ENCODE peak calls at places on chromosomes 5 and 9, in six cellular contexts. H is MM.1S; N is CD8-positive, alpha-beta T cell; R is H1; F is GM23248; Q is left ventricle myocardium inferior. D is an unnamed sample.

GRCh38 chr9:71253021-71253420 is 131.6 kb upstream of the TRPM3 start:
- DNase-seq in R (no peak), H (no peak), N (no peak), F (peak; percentile 4), Q (no peak), D (no peak)

GRCh38 chr9:135223831-135224230 is 136.4 kb downstream of the OLFM1 start:
- DNase-seq in H (no peak), Q (no peak), R (no peak), F (no peak), N (no peak), D (no peak)

GRCh38 chr5:133527311-133527710 is 85.0 kb downstream of the FSTL4 start:
- DNase-seq in N (no peak), F (peak; percentile 16), R (no peak), H (no peak), Q (no peak), D (no peak)

GRCh38 chr9:94717656-94718225 is 8.8 kb upstream of the AOPEP start:
- DNase-seq in R (no peak), N (no peak), H (no peak), F (peak; percentile 70), Q (no peak), D (peak; percentile 28)

GRCh38 chr5:51990661-51991180 is 607.5 kb downstream of the ISL1 start:
- DNase-seq in H (no peak), Q (no peak), F (no peak), N (no peak), R (no peak), D (no peak)

GRCh38 chr9:103798620-103799019 is 295.5 kb upstream of the SMC2 start:
- DNase-seq in R (no peak), N (no peak), F (peak; percentile 6), H (peak; percentile 81), Q (no peak), D (no peak)

GRCh38 chr5:150429410-150429873 is 16.7 kb upstream of the CD74 start:
- DNase-seq in R (no peak), H (no peak), F (no peak), N (no peak), Q (no peak), D (no peak)

GRCh38 chr5:4384649-4385048 is 755.5 kb upstream of the ADAMTS16 start:
- DNase-seq in H (no peak), R (no peak), N (no peak), Q (no peak), F (no peak), D (no peak)

GRCh38 chr9:94913550-94913949 is 187.1 kb downstream of the AOPEP start:
- DNase-seq in N (no peak), H (no peak), Q (no peak), F (no peak), R (no peak), D (no peak)

GRCh38 chr9:122234022-122234748 is 5.4 kb upstream of the LHX6 start:
- DNase-seq in F (no peak), Q (no peak), R (no peak), N (no peak), H (no peak), D (no peak)

GRCh38 chr5:29561564-29561963 is 1631.9 kb upstream of the CDH6 start:
- DNase-seq in Q (no peak), F (no peak), N (no peak), H (no peak), R (no peak), D (no peak)

GRCh38 chr5:112718344-112718743 is 19.3 kb upstream of the APC start:
- DNase-seq in H (no peak), Q (no peak), N (no peak), F (no peak), R (no peak), D (no peak)

GRCh38 chr9:14314424-14314928 is 535 bp upstream of the NFIB start:
- DNase-seq in R (no peak), N (no peak), F (peak; percentile 84), Q (peak; percentile 83), H (peak; percentile 18), D (peak; percentile 100)

GRCh38 chr9:129283290-129283691 is 105.2 kb upstream of the IER5L start:
- DNase-seq in R (no peak), H (no peak), Q (no peak), F (no peak), N (no peak), D (no peak)

GRCh38 chr5:134692722-134693121 is 44.1 kb downstream of the SEC24A start:
- DNase-seq in H (no peak), Q (no peak), F (no peak), N (no peak), R (no peak), D (no peak)

GRCh38 chr5:107831612-107832395 is 161.1 kb upstream of the EFNA5 start:
- DNase-seq in H (no peak), Q (no peak), R (no peak), F (peak; percentile 96), N (no peak), D (peak; percentile 70)

GRCh38 chr5:132176987-132177386 is 50.7 kb downstream of the P4HA2 start:
- DNase-seq in F (peak; percentile 28), H (peak; percentile 21), R (no peak), Q (no peak), N (no peak), D (no peak)

GRCh38 chr9:131635285-131635684 is 90.0 kb downstream of the PRRT1B start:
- DNase-seq in R (peak; percentile 39), H (no peak), N (peak; percentile 57), Q (peak; percentile 77), F (peak; percentile 98), D (peak; percentile 91)

GRCh38 chr9:21381752-21382339 is 3.4 kb downstream of the IFNA2 start:
- DNase-seq in Q (no peak), N (no peak), R (no peak), H (peak; percentile 28), F (no peak), D (no peak)

DNA sequence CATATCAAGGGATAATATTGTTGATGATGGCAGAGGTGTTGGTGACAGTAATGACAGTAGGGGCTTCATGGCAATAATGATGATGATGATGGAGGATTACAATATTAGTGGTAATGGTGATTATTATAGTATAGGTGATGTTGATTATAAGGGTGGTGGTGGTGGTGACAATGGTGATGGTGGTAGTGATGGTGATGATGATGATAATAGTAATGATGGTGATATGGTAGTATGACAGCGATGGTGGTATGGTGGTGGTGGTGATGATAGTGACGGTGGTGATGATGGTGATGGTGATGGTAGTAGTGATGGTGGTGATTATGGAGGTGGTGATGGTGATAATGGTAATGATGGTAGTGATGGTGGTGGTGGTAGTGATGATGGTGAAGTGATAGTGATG is 13.6 kb downstream of the KCNIP1 start:
- DNase-seq in F (no peak), H (no peak), Q (no peak), R (no peak), N (no peak), D (no peak)
- H3K4me3 ChIP-seq in F (no peak overlapping the region), H (no peak overlapping the region), Q (no peak overlapping the region), R (no peak overlapping the region), N (no peak overlapping the region), D (no peak overlapping the region)

GRCh38 chr5:178941361-178941760 is 363 bp downstream of the ZNF454 start:
- DNase-seq in F (peak; percentile 54), H (no peak), R (no peak), Q (peak; percentile 30), N (no peak), D (no peak)

GRCh38 chr5:178940569-178941360 is at the start of gene ZNF454:
- DNase-seq in H (no peak), N (no peak), R (peak; percentile 69), F (peak; percentile 94), Q (peak; percentile 93), D (no peak)
- H3K9me3 ChIP-seq in H (no peaks in the 10 kb centered on the region), N (peaks cover 25% of the 10 kb centered on the region), R (peaks cover 82% of the 10 kb centered on the region), F (peaks cover 3% of the 10 kb centered on the region), Q (peaks cover 57% of the 10 kb centered on the region), D (peaks cover 83% of the 10 kb centered on the region)

DNA sequence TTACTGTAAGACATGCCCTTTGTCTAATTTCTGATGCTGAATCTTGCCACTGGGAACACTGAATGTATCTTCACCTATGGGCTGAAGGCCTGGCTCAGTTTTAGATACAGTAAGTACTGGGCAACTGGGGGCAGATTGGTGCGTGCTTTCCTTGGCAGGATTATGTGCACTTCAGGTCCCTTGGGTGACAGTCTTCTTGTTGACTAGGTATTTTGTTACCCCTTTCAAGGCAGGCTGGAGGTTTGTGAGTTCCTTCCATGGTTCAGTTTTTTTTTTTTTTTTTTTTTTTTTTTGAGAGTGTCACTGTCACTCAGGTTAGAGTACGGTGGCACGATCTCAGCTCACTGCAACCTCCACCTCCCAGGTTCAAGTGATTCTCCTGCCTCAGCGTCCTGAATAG is 7.6 kb downstream of the ZMAT2 start:
- DNase-seq in F (no peak), R (no peak), N (no peak), Q (no peak), H (no peak), D (no peak)
- H3K36me3 ChIP-seq in F (peaks cover 39% of the 10 kb centered on the region), R (peaks cover 18% of the 10 kb centered on the region), N (peaks cover 22% of the 10 kb centered on the region), Q (peaks cover 47% of the 10 kb centered on the region), H (peaks cover 10% of the 10 kb centered on the region), D (peaks cover 44% of the 10 kb centered on the region)

GRCh38 chr9:127562271-127562780 is 49.8 kb upstream of the STXBP1 start:
- DNase-seq in F (no peak), R (no peak), H (no peak), Q (no peak), N (no peak), D (no peak)
- H3K4me3 ChIP-seq in F (peak overlapping the region; percentile 34), R (no peak overlapping the region), H (no peak overlapping the region), Q (peak overlapping the region; percentile 27), N (no peak overlapping the region), D (no peak overlapping the region)

GRCh38 chr5:125298711-125299379 is 552.4 kb upstream of the ZNF608 start:
- DNase-seq in H (no peak), N (no peak), R (no peak), Q (no peak), F (no peak), D (peak; percentile 28)
- H3K9me3 ChIP-seq in H (no peaks in the 10 kb centered on the region), N (no peaks in the 10 kb centered on the region), R (no peaks in the 10 kb centered on the region), Q (no peaks in the 10 kb centered on the region), F (no peaks in the 10 kb centered on the region), D (no peaks in the 10 kb centered on the region)

GRCh38 chr9:394347-395052 is 179.8 kb downstream of the DOCK8 start:
- DNase-seq in Q (peak; percentile 23), R (no peak), F (no peak), H (no peak), N (no peak), D (peak; percentile 46)
- H3K36me3 ChIP-seq in Q (no peaks in the 10 kb centered on the region), R (no peaks in the 10 kb centered on the region), F (no peaks in the 10 kb centered on the region), H (no peaks in the 10 kb centered on the region), N (peaks cover 71% of the 10 kb centered on the region), D (no peaks in the 10 kb centered on the region)

GRCh38 chr5:142152383-142152730 is 43.8 kb downstream of the NDFIP1 start:
- DNase-seq in H (no peak), F (peak; percentile 21), N (no peak), R (no peak), Q (no peak), D (no peak)

GRCh38 chr5:142153674-142154448 is 45.3 kb downstream of the NDFIP1 start:
- DNase-seq in N (no peak), R (no peak), H (no peak), F (no peak), Q (no peak), D (no peak)

GRCh38 chr5:142150431-142150830 is 41.9 kb downstream of the NDFIP1 start:
- DNase-seq in R (no peak), H (no peak), F (no peak), N (no peak), Q (no peak), D (no peak)

GRCh38 chr5:142149363-142149762 is 40.8 kb downstream of the NDFIP1 start:
- DNase-seq in F (no peak), H (no peak), R (no peak), Q (no peak), N (no peak), D (no peak)

GRCh38 chr5:142151436-142152382 is 43.1 kb downstream of the NDFIP1 start:
- DNase-seq in R (no peak), Q (no peak), F (peak; percentile 78), H (peak; percentile 40), N (peak; percentile 31), D (peak; percentile 35)
- H3K4me3 ChIP-seq in R (no peak overlapping the region), Q (no peak overlapping the region), F (no peak overlapping the region), H (no peak overlapping the region), N (no peak overlapping the region), D (no peak overlapping the region)

GRCh38 chr5:166354277-166354676 is 1937.2 kb upstream of the WWC1 start:
- DNase-seq in R (no peak), H (no peak), Q (no peak), F (no peak), N (no peak), D (no peak)
- H3K9me3 ChIP-seq in R (no peaks in the 10 kb centered on the region), H (no peaks in the 10 kb centered on the region), Q (peaks cover 3% of the 10 kb centered on the region), F (no peaks in the 10 kb centered on the region), N (no peaks in the 10 kb centered on the region), D (no peaks in the 10 kb centered on the region)